ENCODE peak calls at places on chromosomes 1 and 21, in nine cellular contexts. I is psoas muscle; S is effector memory CD4-positive, alpha-beta T cell; Q is CD4-positive, alpha-beta memory T cell; K is Karpas-422; U is right cardiac atrium; H is heart right ventricle; F is fibroblast of lung; M is CD8-positive, alpha-beta T cell. V is an unnamed sample.

GRCh38 chr1:51313268-51313852 is 17.0 kb downstream of the TTC39A start:
- DNase-seq in F (no peak), S (no peak), I (no peak), H (no peak), M (no peak), U (no peak), Q (no peak), K (no peak), V (peak; percentile 9)

GRCh38 chr1:194104247-194104844 is 917.9 kb upstream of the B3GALT2 start:
- DNase-seq in I (no peak), Q (no peak), U (no peak), S (no peak), K (no peak), H (no peak), M (no peak), F (no peak), V (no peak)

GRCh38 chr1:27365372-27366112 is 1.2 kb downstream of the MAP3K6 start:
- DNase-seq in F (peak; percentile 90), H (peak; percentile 92), K (peak; percentile 93), I (peak; percentile 89), M (peak; percentile 73), S (peak; percentile 70), Q (peak; percentile 76), U (peak; percentile 96), V (no peak)

GRCh38 chr1:111704776-111705175 is 34.4 kb downstream of the INKA2 start:
- DNase-seq in F (no peak), M (no peak), K (no peak), I (no peak), H (no peak), U (no peak), Q (no peak), S (no peak), V (no peak)

GRCh38 chr1:8847990-8848389 is 30.5 kb downstream of the ENO1 start:
- DNase-seq in H (no peak), Q (no peak), M (no peak), S (no peak), U (no peak), K (no peak), F (no peak), I (no peak), V (no peak)

GRCh38 chr1:234531181-234532132 is 52.5 kb upstream of the TARBP1 start:
- DNase-seq in Q (no peak), H (peak; percentile 76), U (peak; percentile 91), M (no peak), I (peak; percentile 68), K (no peak), F (peak; percentile 90), S (no peak), V (no peak)

GRCh38 chr21:42986125-42986783 is 11.9 kb downstream of the PKNOX1 start:
- DNase-seq in F (no peak), U (no peak), Q (no peak), H (no peak), K (no peak), I (no peak), M (no peak), S (no peak), V (no peak)

GRCh38 chr1:150484431-150484830 is 2.8 kb upstream of the TARS2 start:
- DNase-seq in U (no peak), H (no peak), I (no peak), S (no peak), M (no peak), F (no peak), Q (no peak), K (no peak), V (no peak)

GRCh38 chr1:191368891-191369654 is 789.2 kb upstream of the RGS18 start:
- DNase-seq in H (no peak), U (no peak), F (no peak), I (no peak), Q (no peak), S (no peak), M (no peak), K (no peak), V (no peak)

DNA sequence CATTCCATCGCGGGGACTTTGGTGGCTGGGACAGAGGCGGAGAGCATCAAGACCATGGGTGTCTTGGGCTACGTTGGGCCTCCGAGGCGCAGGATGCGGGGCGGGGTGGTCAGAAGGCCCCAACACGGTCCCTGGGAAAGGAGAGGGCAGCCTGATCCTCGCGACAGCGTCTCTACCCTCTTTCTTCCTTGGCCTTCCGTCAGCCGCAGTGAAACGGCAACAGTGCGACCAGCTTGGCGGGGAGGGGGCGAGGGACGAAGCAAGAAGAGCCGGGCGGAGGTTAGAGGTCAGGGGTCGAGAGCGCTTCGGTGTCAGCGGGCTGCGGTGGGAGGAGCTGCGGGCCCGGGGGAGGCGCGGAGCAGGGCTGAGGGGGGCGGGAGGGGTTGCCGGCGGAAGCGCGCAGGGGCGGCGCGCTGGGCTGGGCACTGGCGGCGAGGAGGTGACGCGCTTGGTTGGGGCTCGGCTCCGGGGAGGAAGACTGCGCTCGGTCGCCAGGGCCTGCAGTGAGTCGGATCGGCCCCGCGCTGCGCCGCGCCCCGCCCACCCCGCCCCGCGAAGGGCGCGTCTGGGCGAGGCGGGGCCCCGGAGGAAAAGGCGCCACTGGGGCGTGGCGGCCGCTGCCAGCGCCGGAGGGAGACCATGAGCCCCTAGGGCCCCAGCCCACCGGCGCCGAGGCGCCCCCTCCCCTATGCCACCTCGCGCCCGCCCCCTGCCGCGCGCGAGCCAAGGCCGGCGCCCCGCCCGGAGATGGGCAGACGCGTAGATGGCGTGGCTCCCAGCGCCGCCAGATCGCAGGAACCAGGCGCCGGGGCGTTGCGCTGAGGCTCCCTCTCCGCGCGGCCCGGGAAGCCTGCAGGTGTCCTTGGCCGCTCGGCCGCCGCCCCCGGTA is at the start of gene KCNC4:
- DNase-seq in H (peak; percentile 91), I (peak; percentile 91), K (peak; percentile 95), U (peak; percentile 97), Q (peak; percentile 94), M (peak; percentile 94), F (peak; percentile 85), S (peak; percentile 85), V (no peak)
- H3K4me1 ChIP-seq in H (peaks cover 26% of the 10 kb centered on the region), I (no peaks in the 10 kb centered on the region), K (peaks cover 14% of the 10 kb centered on the region), U (peaks cover 4% of the 10 kb centered on the region), Q (peaks cover 44% of the 10 kb centered on the region), M (peaks cover 49% of the 10 kb centered on the region), F (peaks cover 2% of the 10 kb centered on the region), S (peaks cover 31% of the 10 kb centered on the region), V (peaks cover 9% of the 10 kb centered on the region)

GRCh38 chr1:156079762-156080597 is 2.3 kb downstream of the MEX3A start:
- DNase-seq in Q (no peak), M (no peak), U (peak; percentile 34), H (no peak), S (no peak), K (no peak), I (no peak), F (no peak), V (no peak)
- H3K4me1 ChIP-seq in Q (peaks cover 19% of the 10 kb centered on the region), M (peaks cover 13% of the 10 kb centered on the region), U (no peaks in the 10 kb centered on the region), H (peaks cover 21% of the 10 kb centered on the region), S (peaks cover 11% of the 10 kb centered on the region), K (peaks cover 49% of the 10 kb centered on the region), I (peaks cover 3% of the 10 kb centered on the region), F (no peaks in the 10 kb centered on the region), V (peaks cover 22% of the 10 kb centered on the region)

GRCh38 chr1:183101081-183101480 is 77.9 kb downstream of the LAMC1 start:
- DNase-seq in M (no peak), K (no peak), H (no peak), I (no peak), F (no peak), S (no peak), U (no peak), Q (no peak), V (no peak)
- H3K4me1 ChIP-seq in M (no peaks in the 10 kb centered on the region), K (peaks cover 8% of the 10 kb centered on the region), H (peaks cover 42% of the 10 kb centered on the region), I (peaks cover 74% of the 10 kb centered on the region), F (peaks cover 24% of the 10 kb centered on the region), S (no peaks in the 10 kb centered on the region), U (peaks cover 17% of the 10 kb centered on the region), Q (no peaks in the 10 kb centered on the region), V (peaks cover 8% of the 10 kb centered on the region)

GRCh38 chr1:39272791-39273071 is 68.2 kb downstream of the MACF1 start:
- DNase-seq in I (no peak), U (no peak), F (no peak), M (no peak), S (no peak), K (no peak), Q (no peak), H (no peak), V (no peak)

GRCh38 chr1:39272027-39272790 is 67.7 kb downstream of the MACF1 start:
- DNase-seq in I (no peak), Q (no peak), K (no peak), M (no peak), F (peak; percentile 74), S (no peak), H (peak; percentile 25), U (no peak), V (no peak)

GRCh38 chr1:39277876-39278275 is 73.4 kb downstream of the MACF1 start:
- DNase-seq in I (no peak), H (no peak), F (no peak), U (no peak), M (no peak), K (no peak), S (no peak), Q (no peak), V (no peak)

GRCh38 chr1:39270368-39270767 is 65.9 kb downstream of the MACF1 start:
- DNase-seq in U (no peak), F (no peak), H (no peak), I (no peak), Q (no peak), S (no peak), M (no peak), K (no peak), V (no peak)

DNA sequence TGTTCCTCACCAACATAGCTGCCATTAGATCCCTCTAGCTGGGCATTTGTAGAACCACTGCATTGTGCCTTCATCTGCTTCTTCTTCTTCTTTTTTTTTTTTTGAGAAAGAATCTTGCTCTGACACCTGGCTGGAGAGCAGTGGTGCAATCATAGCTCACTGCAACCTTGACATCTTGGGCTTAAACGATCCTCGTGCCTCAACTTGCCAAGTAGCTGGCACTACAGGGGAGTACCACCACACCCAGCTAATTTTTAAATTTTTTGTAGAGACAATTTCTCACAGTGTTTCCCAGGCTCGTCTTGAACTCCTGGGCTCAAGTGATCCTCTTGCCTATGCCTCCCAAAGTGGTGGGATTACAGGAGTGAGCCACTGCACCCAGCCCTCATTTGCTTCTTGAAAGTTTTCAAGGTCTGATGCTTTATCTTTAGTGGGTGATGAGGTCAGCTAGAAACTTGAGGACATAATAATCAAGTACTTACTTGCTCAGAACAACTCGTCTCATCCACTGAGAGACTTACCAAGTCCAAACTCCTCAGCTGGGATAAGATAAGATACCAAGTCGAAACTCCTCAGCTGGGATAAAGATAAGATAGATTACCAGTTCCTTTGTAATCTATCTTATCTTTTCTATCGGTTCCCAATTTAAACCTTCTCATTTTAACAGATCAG is 71.5 kb downstream of the MACF1 start:
- DNase-seq in H (no peak), I (no peak), M (no peak), Q (no peak), F (no peak), K (no peak), U (no peak), S (no peak), V (no peak)
- H3K4me1 ChIP-seq in H (peaks cover 30% of the 10 kb centered on the region), I (peaks cover 20% of the 10 kb centered on the region), M (peaks cover 10% of the 10 kb centered on the region), Q (peaks cover 70% of the 10 kb centered on the region), F (peaks cover 5% of the 10 kb centered on the region), K (peaks cover 3% of the 10 kb centered on the region), U (peaks cover 12% of the 10 kb centered on the region), S (peaks cover 20% of the 10 kb centered on the region), V (peaks cover 1% of the 10 kb centered on the region)

DNA sequence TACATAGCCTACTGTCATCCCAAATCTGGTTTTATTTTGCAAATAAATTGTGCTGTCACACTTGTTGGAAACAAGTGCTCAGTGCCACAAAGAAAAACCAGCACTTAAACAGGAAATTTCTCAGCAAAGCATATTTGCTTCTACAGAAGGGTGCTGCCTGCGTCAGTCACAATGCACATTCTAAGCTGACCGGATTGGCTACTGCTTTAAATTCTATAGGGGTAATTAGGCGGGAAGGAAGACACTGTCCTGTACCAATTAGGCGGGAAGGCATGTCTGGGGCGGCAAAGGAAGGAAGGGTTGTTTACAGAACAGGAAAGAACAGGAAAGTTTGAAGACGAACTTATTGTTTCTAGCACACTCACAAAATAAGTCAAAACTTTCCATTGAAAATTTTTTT is 2.8 kb downstream of the IFI16 start:
- DNase-seq in S (no peak), Q (peak; percentile 77), I (no peak), U (peak; percentile 47), K (peak; percentile 49), F (peak; percentile 37), H (peak; percentile 10), M (peak; percentile 48), V (no peak)
- H3K4me1 ChIP-seq in S (peaks cover 36% of the 10 kb centered on the region), Q (peaks cover 60% of the 10 kb centered on the region), I (no peaks in the 10 kb centered on the region), U (peaks cover 3% of the 10 kb centered on the region), K (peaks cover 24% of the 10 kb centered on the region), F (peaks cover 11% of the 10 kb centered on the region), H (peaks cover 18% of the 10 kb centered on the region), M (peaks cover 54% of the 10 kb centered on the region), V (no peaks in the 10 kb centered on the region)

V was measured in iPS DF 6.9.